ENCODE peak calls at places on chromosomes 7 and 10, in ten cellular contexts. V is SHP77; L is T-helper 2 cell; A is naive thymus-derived CD8-positive, alpha-beta T cell; N is progenitor cell of endocrine pancreas; F is NCI-H1092; U is GM06990; H is hippocampal formation; K is GM13977; Q is endothelial cell. E is an unnamed sample.

GRCh38 chr7:155214328-155214986 is 83.2 kb upstream of the INSIG1 start:
- DNase-seq in V (no peak), L (no peak), A (no peak), N (no peak), F (peak; percentile 43), U (no peak), H (no peak), K (no peak), Q (no peak), E (no peak)

GRCh38 chr10:64648915-64649314 is 1127.7 kb downstream of the REEP3 start:
- DNase-seq in V (no peak), L (no peak), A (no peak), N (no peak), F (no peak), U (no peak), H (no peak), K (no peak), Q (no peak), E (no peak)

GRCh38 chr7:51270965-51271364 is 45.6 kb downstream of the COBL start:
- DNase-seq in V (no peak), L (no peak), A (no peak), N (no peak), F (no peak), U (no peak), H (no peak), K (no peak), Q (no peak), E (no peak)

GRCh38 chr7:43362652-43363428 is 220.1 kb upstream of the STK17A start:
- DNase-seq in V (peak; percentile 77), L (no peak), A (no peak), N (no peak), F (no peak), U (no peak), H (no peak), K (no peak), Q (peak; percentile 30), E (peak; percentile 6)

GRCh38 chr7:105581066-105581811 is at the start of gene EFCAB10:
- DNase-seq in V (peak; percentile 82), L (peak; percentile 17), A (peak; percentile 66), N (peak; percentile 79), F (peak; percentile 81), U (peak; percentile 65), H (peak; percentile 63), K (peak; percentile 79), Q (peak; percentile 84), E (peak; percentile 71)

GRCh38 chr7:44320141-44320540 is 5.3 kb downstream of the CAMK2B start:
- DNase-seq in V (no peak), L (no peak), A (no peak), N (no peak), F (no peak), U (no peak), H (no peak), K (no peak), Q (no peak), E (no peak)

GRCh38 chr7:127780489-127780888 is 128.5 kb downstream of the SND1 start:
- DNase-seq in V (no peak), L (no peak), A (no peak), N (no peak), F (no peak), U (no peak), H (no peak), K (no peak), Q (no peak), E (no peak)

GRCh38 chr10:132538790-132539421 is 1.3 kb downstream of the INPP5A start:
- DNase-seq in V (no peak), L (no peak), A (peak; percentile 11), N (no peak), F (no peak), U (no peak), H (no peak), K (no peak), Q (no peak), E (no peak)

GRCh38 chr10:98423691-98424120 is 8.7 kb upstream of the PYROXD2 start:
- DNase-seq in V (peak; percentile 9), L (no peak), A (no peak), N (no peak), F (no peak), U (no peak), H (no peak), K (no peak), Q (peak; percentile 57), E (no peak)

GRCh38 chr10:132104471-132105301 is 38.9 kb downstream of the JAKMIP3 start:
- DNase-seq in V (no peak), L (no peak), A (no peak), N (peak; percentile 7), F (no peak), U (no peak), H (no peak), K (no peak), Q (no peak), E (no peak)

GRCh38 chr7:152025937-152026890 is 740 bp downstream of the GALNT11 start:
- DNase-seq in V (no peak), L (no peak), A (no peak), N (no peak), F (no peak), U (no peak), H (no peak), K (peak; percentile 23), Q (no peak), E (no peak)

GRCh38 chr10:49713266-49713665 is 33.8 kb downstream of the C10orf53 start:
- DNase-seq in V (no peak), L (no peak), A (no peak), N (no peak), F (no peak), U (no peak), H (no peak), K (no peak), Q (no peak), E (no peak)

GRCh38 chr7:82594665-82595064 is 151.1 kb upstream of the CACNA2D1 start:
- DNase-seq in V (peak; percentile 38), L (no peak), A (no peak), N (no peak), F (peak; percentile 47), U (no peak), H (no peak), K (no peak), Q (no peak), E (no peak)

GRCh38 chr7:5423844-5424688 is 432 bp upstream of the TNRC18 start:
- DNase-seq in V (peak; percentile 97), L (no peak), A (no peak), N (peak; percentile 95), F (peak; percentile 99), U (no peak), H (peak; percentile 92), K (peak; percentile 86), Q (peak; percentile 94), E (peak; percentile 83)

GRCh38 chr7:34333184-34333583 is 324.8 kb upstream of the NPSR1 start:
- DNase-seq in V (no peak), L (no peak), A (no peak), N (no peak), F (no peak), U (no peak), H (no peak), K (no peak), Q (no peak), E (no peak)